ENCODE peak calls at places on chromosomes 5 and 9, in six cellular contexts. Y is HepG2, S is neural progenitor cell, Z is fibroblast of lung, U is GM23248, M is mesenchymal stem cell. L is an unnamed sample.

GRCh38 chr9:22374021-22374420 is 72.6 kb upstream of the DMRTA1 start:
- DNase-seq in S (no peak), M (no peak), Z (no peak), Y (no peak), U (no peak), L (no peak)

GRCh38 chr9:131769361-131769760 is 29.5 kb upstream of the RAPGEF1 start:
- DNase-seq in Y (no peak), S (no peak), Z (no peak), M (no peak), U (peak; percentile 23), L (peak; percentile 68)

GRCh38 chr9:68808481-68808880 is 103.4 kb downstream of the PIP5K1B start:
- DNase-seq in Y (no peak), M (no peak), S (no peak), Z (no peak), U (no peak), L (no peak)

GRCh38 chr5:67875637-67876036 is 339.9 kb upstream of the PIK3R1 start:
- DNase-seq in Y (no peak), M (no peak), S (no peak), U (no peak), Z (no peak), L (no peak)

GRCh38 chr5:6452622-6453504 is 4.2 kb downstream of the UBE2QL1 start:
- DNase-seq in Y (no peak), M (no peak), U (no peak), Z (no peak), S (peak; percentile 15), L (no peak)

GRCh38 chr5:71932649-71933338 is 174.5 kb upstream of the MAP1B start:
- DNase-seq in Z (peak; percentile 65), U (peak; percentile 81), M (peak; percentile 46), Y (peak; percentile 76), S (peak; percentile 75), L (no peak)

GRCh38 chr5:160339406-160340140 is 27.2 kb upstream of the CCNJL start:
- DNase-seq in S (no peak), Y (no peak), M (no peak), U (peak; percentile 21), Z (no peak), L (no peak)

GRCh38 chr9:33161589-33162132 is 5.5 kb downstream of the B4GALT1 start:
- DNase-seq in S (no peak), M (no peak), Z (no peak), U (peak; percentile 42), Y (no peak), L (peak; percentile 78)

GRCh38 chr9:130768265-130768664 is 66.8 kb upstream of the ABL1 start:
- DNase-seq in S (no peak), Z (no peak), U (no peak), M (peak; percentile 63), Y (peak; percentile 70), L (no peak)

GRCh38 chr5:169651526-169651925 is 14.5 kb downstream of the DOCK2 start:
- DNase-seq in Y (no peak), M (peak; percentile 70), U (no peak), S (no peak), Z (peak; percentile 12), L (no peak)

GRCh38 chr5:131514316-131515275 is 120.4 kb downstream of the RAPGEF6 start:
- DNase-seq in Z (no peak), Y (no peak), S (no peak), M (no peak), U (peak; percentile 32), L (peak; percentile 44)

GRCh38 chr9:20684865-20685696 is 1.0 kb downstream of the FOCAD start:
- DNase-seq in Y (no peak), U (peak; percentile 85), S (no peak), Z (peak; percentile 91), M (peak; percentile 76), L (peak; percentile 69)

GRCh38 chr5:1726956-1727355 is 72.7 kb downstream of the MRPL36 start:
- DNase-seq in Y (no peak), M (no peak), S (no peak), Z (no peak), U (no peak), L (no peak)

GRCh38 chr9:23220957-23221356 is 605.1 kb downstream of the ELAVL2 start:
- DNase-seq in S (no peak), Z (no peak), M (no peak), U (no peak), Y (no peak), L (no peak)

GRCh38 chr9:105572455-105572854 is 14.5 kb downstream of the FKTN start:
- DNase-seq in Y (no peak), M (no peak), U (no peak), S (no peak), Z (no peak), L (no peak)

GRCh38 chr5:149448831-149449714 is 70.0 kb upstream of the IL17B start:
- DNase-seq in M (peak; percentile 46), U (no peak), Y (no peak), Z (peak; percentile 62), S (peak; percentile 64), L (no peak)

GRCh38 chr5:94791787-94792186 is 173.3 kb downstream of the SLF1 start:
- DNase-seq in Z (no peak), U (no peak), M (no peak), S (no peak), Y (no peak), L (no peak)

GRCh38 chr9:128505414-128505765 is 871 bp downstream of the GLE1 start:
- DNase-seq in S (no peak), Z (peak; percentile 26), Y (no peak), M (no peak), U (peak; percentile 64), L (no peak)

GRCh38 chr5:173925449-173926071 is 37.4 kb downstream of the CPEB4 start:
- DNase-seq in Y (no peak), Z (peak; percentile 72), S (peak; percentile 55), M (peak; percentile 34), U (peak; percentile 74), L (no peak)

GRCh38 chr9:10855847-10856246 is 243.0 kb upstream of the PTPRD start:
- DNase-seq in M (peak; percentile 28), Z (peak; percentile 3), S (peak; percentile 63), U (peak; percentile 2), Y (no peak), L (no peak)

GRCh38 chr9:116767219-116767618 is 80.1 kb downstream of the TRIM32 start:
- DNase-seq in Z (no peak), M (no peak), Y (no peak), U (no peak), S (peak; percentile 90), L (no peak)

GRCh38 chr5:82754347-82754746 is 322.8 kb downstream of the TMEM167A start:
- DNase-seq in S (no peak), Z (no peak), Y (no peak), U (no peak), M (no peak), L (no peak)

GRCh38 chr9:84339523-84339922 is 1.0 kb downstream of the SLC28A3 start:
- DNase-seq in U (no peak), Y (no peak), M (no peak), S (no peak), Z (no peak), L (no peak)

GRCh38 chr9:6605202-6605601 is 40.3 kb downstream of the GLDC start:
- DNase-seq in Z (no peak), S (no peak), Y (no peak), U (no peak), M (no peak), L (no peak)

GRCh38 chr9:20022410-20022809 is 233.6 kb upstream of the SLC24A2 start:
- DNase-seq in U (peak; percentile 78), Z (peak; percentile 57), S (no peak), M (peak; percentile 63), Y (no peak), L (no peak)

GRCh38 chr5:44443172-44443571 is 54.0 kb upstream of the FGF10 start:
- DNase-seq in U (no peak), Z (no peak), S (peak; percentile 3), M (no peak), Y (no peak), L (no peak)

GRCh38 chr5:93579561-93580386 is 1.2 kb downstream of the NR2F1-AS1 start:
- DNase-seq in M (peak; percentile 61), S (peak; percentile 76), U (peak; percentile 77), Y (no peak), Z (peak; percentile 59), L (peak; percentile 52)

GRCh38 chr5:118968406-118968911 is 19.9 kb downstream of the DTWD2 start:
- DNase-seq in U (no peak), Y (peak; percentile 15), S (no peak), M (no peak), Z (no peak), L (no peak)

GRCh38 chr5:39503148-39503547 is 78.4 kb upstream of the DAB2 start:
- DNase-seq in Z (peak; percentile 93), M (peak; percentile 71), S (no peak), U (peak; percentile 80), Y (no peak), L (no peak)

GRCh38 chr5:74020488-74020887 is 394.5 kb downstream of the ARHGEF28 start:
- DNase-seq in Y (no peak), U (no peak), M (no peak), Z (no peak), S (no peak), L (no peak)

GRCh38 chr9:70021026-70021571 is 22.5 kb upstream of the MAMDC2 start:
- DNase-seq in M (peak; percentile 84), Z (peak; percentile 82), S (no peak), Y (no peak), U (peak; percentile 91), L (peak; percentile 95)

DNA sequence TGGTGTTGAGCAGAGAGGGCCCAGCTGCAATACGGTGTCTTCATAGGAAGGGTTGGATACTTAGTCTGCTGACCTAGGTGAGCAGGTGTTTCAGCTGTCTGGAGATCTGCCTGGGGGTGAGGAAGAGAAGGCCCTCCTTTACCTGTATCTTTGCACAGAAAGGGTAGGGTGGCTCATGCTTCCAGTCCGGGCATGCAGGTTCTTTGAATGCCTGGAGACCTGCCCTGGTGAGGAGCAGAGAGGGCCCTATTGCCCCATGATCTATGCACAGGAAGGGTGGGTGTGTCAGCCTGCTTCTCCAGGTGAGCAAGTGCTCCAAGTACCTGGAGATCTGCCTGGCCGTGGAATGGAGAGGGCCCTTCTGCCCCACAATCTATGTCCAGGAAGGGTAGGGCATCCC is 63.0 kb downstream of the FER start:
- DNase-seq in Z (no peak), S (no peak), M (no peak), Y (no peak), U (no peak), L (peak; percentile 20)
- H3K4me3 ChIP-seq in Z (no peak overlapping the region), S (no peak overlapping the region), M (no peak overlapping the region), Y (no peak overlapping the region), U (no peak overlapping the region), L (no peak overlapping the region)

DNA sequence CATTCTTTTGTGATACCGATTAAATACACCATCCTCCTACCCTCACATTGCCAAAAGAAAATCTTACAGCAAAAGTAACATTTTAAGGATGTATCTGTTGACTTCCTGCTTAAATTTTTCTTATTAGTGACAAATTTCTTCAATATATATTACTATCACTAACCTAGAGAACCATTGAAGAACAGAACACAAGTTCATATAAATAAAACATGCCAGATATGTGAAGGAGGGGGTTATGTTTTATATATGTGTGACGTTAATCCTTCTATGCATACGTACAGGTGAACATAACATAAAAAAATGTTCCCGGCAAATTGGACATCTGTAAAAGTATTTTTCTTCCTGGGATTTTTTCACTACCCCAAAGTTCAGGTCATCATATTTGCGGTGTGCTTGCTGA is at the start of gene OR13F1:
- DNase-seq in U (no peak), M (no peak), Y (no peak), Z (no peak), S (no peak), L (no peak)
- H3K9ac ChIP-seq in U (no peak within 1 kb of the TSS), M (no peak within 1 kb of the TSS), Y (no peak within 1 kb of the TSS), Z (no peak within 1 kb of the TSS), S (no peak within 1 kb of the TSS), L (no peak within 1 kb of the TSS)

GRCh38 chr5:120229036-120229435 is 235.1 kb upstream of the PRR16 start:
- DNase-seq in M (no peak), U (no peak), S (no peak), Y (no peak), Z (no peak), L (no peak)
- H2AFZ ChIP-seq in M (no peak overlapping the region), U (no peak overlapping the region), S (no peak overlapping the region), Y (no peak overlapping the region), Z (no peak overlapping the region), L (no peak overlapping the region)

GRCh38 chr5:134550271-134551214 is 25.1 kb downstream of the JADE2 start:
- DNase-seq in Y (no peak), U (peak; percentile 32), Z (no peak), M (no peak), S (no peak), L (no peak)
- H3K4me3 ChIP-seq in Y (no peak overlapping the region), U (no peak overlapping the region), Z (no peak overlapping the region), M (no peak overlapping the region), S (no peak overlapping the region), L (no peak overlapping the region)

L was measured in mammary epithelial cell.